ENCODE peak calls at places on chromosomes 13 and 19, in seven cellular contexts. F, E, M, C, Y, N and H are unnamed samples.

GRCh38 chr19:11111117-11111770 is 22.0 kb downstream of the LDLR start:
- DNase-seq in E (no peak), Y (no peak), N (no peak), C (no peak), M (no peak), F (no peak), H (no peak)

GRCh38 chr13:33281951-33282595 is 3.5 kb downstream of the STARD13 start:
- DNase-seq in C (peak), Y (no peak), M (no peak), F (no peak), N (no peak), E (no peak), H (no peak)

GRCh38 chr13:106383791-106384190 is 151.7 kb downstream of the EFNB2 start:
- DNase-seq in Y (no peak), E (no peak), F (no peak), N (no peak), M (no peak), C (no peak), H (no peak)

GRCh38 chr13:99417151-99417820 is 84.0 kb upstream of the TM9SF2 start:
- DNase-seq in Y (peak), N (no peak), C (no peak), E (peak), M (no peak), F (no peak), H (peak)

GRCh38 chr13:37476874-37477273 is 121.7 kb downstream of the POSTN start:
- DNase-seq in F (no peak), Y (no peak), M (no peak), N (no peak), C (peak), E (no peak), H (no peak)

GRCh38 chr19:48858984-48859710 is 9.3 kb downstream of the PLEKHA4 start:
- DNase-seq in E (peak), F (peak), C (no peak), Y (no peak), M (no peak), N (peak), H (peak)

GRCh38 chr13:76210262-76210661 is 574.1 kb downstream of the LMO7 start:
- DNase-seq in N (no peak), Y (no peak), M (no peak), C (peak), E (no peak), F (no peak), H (no peak)

GRCh38 chr19:7515471-7516226 is at the start of gene ZNF358:
- DNase-seq in E (peak), C (peak), N (peak), Y (peak), M (peak), F (no peak), H (peak)

GRCh38 chr13:50323440-50324070 is 308.3 kb downstream of the KCNRG start:
- DNase-seq in E (no peak), F (no peak), Y (no peak), C (peak), N (no peak), M (no peak), H (no peak)

GRCh38 chr19:38082256-38083118 is 141.5 kb downstream of the DPF1 start:
- DNase-seq in N (peak), F (no peak), C (no peak), E (no peak), Y (no peak), M (no peak), H (no peak)

GRCh38 chr13:113660066-113660465 is 2.1 kb upstream of the ATP4B start:
- DNase-seq in N (peak), M (no peak), F (no peak), Y (peak), E (no peak), C (no peak), H (no peak)

GRCh38 chr19:30076101-30076551 is 134.1 kb downstream of the URI1 start:
- DNase-seq in M (no peak), Y (no peak), F (no peak), N (peak), E (peak), C (no peak), H (no peak)

GRCh38 chr19:42548545-42548944 is 20.3 kb upstream of the CEACAM1 start:
- DNase-seq in N (no peak), F (no peak), Y (no peak), M (no peak), E (no peak), C (no peak), H (no peak)

GRCh38 chr13:29507356-29507755 is 88.1 kb downstream of the SLC7A1 start:
- DNase-seq in Y (no peak), C (no peak), E (no peak), F (peak), M (no peak), N (no peak), H (no peak)

GRCh38 chr19:12913011-12913561 is 6.0 kb downstream of the SYCE2 start:
- DNase-seq in F (no peak), E (peak), M (no peak), Y (peak), C (peak), N (peak), H (peak)

GRCh38 chr19:49637865-49638350 is 2.0 kb downstream of the RRAS start:
- DNase-seq in Y (peak), E (peak), C (peak), N (peak), F (no peak), M (peak), H (peak)

GRCh38 chr19:33804021-33804799 is 7.5 kb downstream of the KCTD15 start:
- DNase-seq in M (peak), E (no peak), N (peak), Y (peak), F (no peak), C (peak), H (peak)

GRCh38 chr13:72808917-72809500 is 27.1 kb downstream of the PIBF1 start:
- DNase-seq in F (no peak), N (no peak), C (peak), M (no peak), Y (no peak), E (peak), H (no peak)

GRCh38 chr19:50401505-50402450 is 17.0 kb upstream of the SPIB start:
- DNase-seq in E (peak), C (no peak), F (no peak), M (no peak), N (no peak), Y (no peak), H (no peak)

GRCh38 chr13:41859555-41859954 is 101.4 kb downstream of the VWA8 start:
- DNase-seq in F (no peak), Y (no peak), E (no peak), N (no peak), C (no peak), M (no peak), H (no peak)

GRCh38 chr13:55155046-55155445 is 1985.7 kb upstream of the PRR20A start:
- DNase-seq in N (no peak), E (no peak), F (no peak), Y (no peak), C (no peak), M (no peak), H (no peak)

GRCh38 chr19:14147797-14148605 is 11.6 kb upstream of the ASF1B start:
- DNase-seq in M (peak), C (peak), F (peak), E (peak), Y (peak), N (peak), H (peak)

GRCh38 chr13:33057019-33057785 is 41.0 kb downstream of the KL start:
- DNase-seq in N (no peak), E (peak), Y (no peak), M (peak), C (no peak), F (no peak), H (no peak)

GRCh38 chr19:41821003-41821735 is 23.3 kb downstream of the LYPD4 start:
- DNase-seq in M (peak), F (peak), C (peak), E (peak), Y (peak), N (no peak), H (peak)

GRCh38 chr13:21385710-21386109 is 73.4 kb downstream of the ZDHHC20 start:
- DNase-seq in Y (no peak), M (no peak), F (no peak), N (no peak), C (no peak), E (no peak), H (no peak)

GRCh38 chr13:21901772-21902708 is 231.2 kb downstream of the FGF9 start:
- DNase-seq in Y (no peak), N (no peak), C (peak), M (no peak), F (no peak), E (no peak), H (no peak)

GRCh38 chr19:19540707-19541515 is 2.8 kb downstream of the CILP2 start:
- DNase-seq in C (peak), N (peak), Y (peak), M (no peak), F (peak), E (peak), H (peak)

GRCh38 chr13:101751488-101751887 is 299.0 kb downstream of the ITGBL1 start:
- DNase-seq in C (peak), M (no peak), N (no peak), E (peak), Y (no peak), F (no peak), H (no peak)

GRCh38 chr13:110092869-110093268 is 214.1 kb downstream of the COL4A1 start:
- DNase-seq in E (no peak), F (no peak), M (no peak), N (no peak), Y (no peak), C (no peak), H (no peak)

GRCh38 chr19:33601583-33601982 is 20.2 kb upstream of the CHST8 start:
- DNase-seq in E (no peak), F (no peak), N (no peak), C (no peak), Y (peak), M (no peak), H (no peak)

GRCh38 chr13:37811441-37811840 is 58.1 kb downstream of the TRPC4 start:
- DNase-seq in C (no peak), E (no peak), M (no peak), F (no peak), Y (no peak), N (no peak), H (no peak)

GRCh38 chr13:46553886-46554855 is 1.2 kb downstream of the LRCH1 start:
- DNase-seq in N (peak), E (peak), F (peak), C (peak), M (peak), Y (peak), H (peak)

DNA sequence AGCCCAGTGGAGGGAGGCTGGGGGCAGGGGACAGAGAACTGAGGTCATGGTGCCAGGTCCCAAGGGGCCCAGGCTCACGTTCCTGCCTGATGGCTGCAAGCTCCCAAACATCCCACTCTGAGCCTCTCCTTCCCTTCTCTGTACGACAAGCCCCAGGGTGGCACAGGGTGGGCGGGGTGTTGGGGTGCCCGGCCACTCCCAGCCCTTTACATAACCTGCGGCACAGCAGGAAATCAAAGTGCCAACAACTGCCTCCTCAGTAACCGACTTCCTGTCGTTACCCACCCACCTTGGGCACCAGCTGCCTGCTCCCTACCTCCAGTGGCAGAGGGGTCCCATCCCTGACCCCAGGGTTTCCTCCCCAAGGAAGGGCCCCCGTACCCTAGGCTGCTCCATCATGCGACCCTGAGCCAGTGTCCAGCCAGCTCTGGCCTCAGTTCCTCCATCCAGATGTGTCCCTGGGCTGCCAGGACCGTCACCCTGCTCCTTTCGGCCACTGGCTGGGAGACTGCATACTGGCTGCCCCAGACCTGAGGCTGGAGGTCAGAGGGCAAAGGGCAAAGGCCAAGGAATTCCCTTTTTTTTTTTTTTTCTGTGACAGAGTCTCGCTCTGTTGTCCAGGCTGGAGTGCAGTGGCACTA is 27.7 kb upstream of the NFIC start:
- DNase-seq in F (peak), Y (peak), E (no peak), C (no peak), N (peak), M (no peak), H (peak)
- H3K27ac ChIP-seq in F (peak), Y (peak), E (no peak), C (no peak), N (peak), M (peak), H (peak)

DNA sequence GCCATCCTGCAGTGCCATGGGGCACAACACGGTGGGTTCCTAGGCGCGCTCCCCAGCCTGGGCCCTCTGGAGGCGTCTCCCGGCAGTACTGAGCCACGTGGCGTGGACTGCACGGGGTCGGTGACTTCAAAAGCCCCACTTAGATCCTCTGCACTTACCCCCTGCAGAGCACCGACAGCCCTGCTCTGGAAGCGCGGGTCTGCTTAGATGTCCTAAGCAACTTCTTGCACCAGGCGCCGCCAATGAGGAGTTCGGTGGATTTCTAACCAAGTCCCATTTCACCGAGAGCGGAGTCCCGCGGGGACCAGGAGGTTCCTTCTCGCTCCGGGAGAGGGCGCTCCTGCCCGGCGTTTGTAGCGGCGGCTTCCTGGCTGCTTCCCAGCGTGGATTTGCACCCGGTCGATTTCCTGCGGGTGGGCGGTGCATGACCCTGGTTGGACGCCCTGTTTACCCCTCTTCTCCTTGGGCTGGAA is 25.2 kb upstream of the ZNF845 start:
- DNase-seq in E (peak), Y (no peak), M (no peak), N (no peak), F (no peak), C (peak), H (no peak)
- TF ChIP-seq CTCF in E (peak), Y (no peak), M (no peak), N (peak), F (no peak), C (peak), H (no peak)

DNA sequence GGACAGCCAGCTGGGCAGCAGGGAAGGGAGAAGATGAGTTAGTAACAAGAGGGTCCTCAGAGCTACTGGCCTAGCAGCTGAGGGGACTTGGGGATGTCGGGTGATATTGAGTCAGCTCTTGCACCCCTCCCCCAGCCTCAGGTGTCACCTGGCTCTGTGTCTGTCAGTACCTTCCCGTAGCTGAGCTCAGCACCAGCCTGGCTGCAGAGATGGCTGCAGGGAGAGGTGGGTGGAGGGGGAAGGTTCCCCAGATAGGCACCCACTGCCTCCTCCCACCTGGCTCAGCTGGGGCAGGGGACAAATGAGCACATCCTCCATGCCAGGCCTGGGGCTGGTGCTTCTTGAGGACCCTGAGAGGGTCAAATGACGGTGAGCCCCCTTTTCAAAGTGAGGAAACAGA is 6.8 kb upstream of the KPTN start:
- DNase-seq in F (no peak), Y (no peak), C (no peak), E (no peak), M (no peak), N (no peak), H (peak)
- H3K27ac ChIP-seq in F (no peak), Y (no peak), C (no peak), E (peak), M (no peak), N (no peak), H (no peak)

GRCh38 chr13:39418424-39418823 is 184.6 kb downstream of the LHFPL6 start:
- DNase-seq in Y (no peak), F (no peak), E (no peak), C (no peak), M (no peak), N (no peak), H (no peak)

GRCh38 chr13:39419068-39419467 is 183.9 kb downstream of the LHFPL6 start:
- DNase-seq in M (no peak), F (no peak), Y (no peak), C (no peak), N (no peak), E (no peak), H (no peak)

GRCh38 chr13:39417643-39418042 is 185.3 kb downstream of the LHFPL6 start:
- DNase-seq in E (peak), Y (no peak), M (no peak), F (no peak), N (no peak), C (peak), H (no peak)

GRCh38 chr13:39415403-39415802 is 187.6 kb downstream of the LHFPL6 start:
- DNase-seq in N (no peak), M (no peak), C (peak), Y (no peak), F (no peak), E (peak), H (no peak)

GRCh38 chr13:39417131-39417530 is 185.9 kb downstream of the LHFPL6 start:
- DNase-seq in M (no peak), C (no peak), F (no peak), Y (no peak), E (peak), N (no peak), H (no peak)
- TF ChIP-seq CTCF in M (no peak), C (peak), F (no peak), Y (no peak), E (peak), N (no peak), H (no peak)

GRCh38 chr19:51702754-51703654 is 9.9 kb downstream of the SPACA6 start:
- DNase-seq in N (peak), Y (peak), E (peak), C (no peak), F (no peak), M (no peak), H (peak)

GRCh38 chr19:51704601-51705000 is 11.5 kb downstream of the SPACA6 start:
- DNase-seq in C (no peak), M (no peak), N (no peak), Y (no peak), E (no peak), F (no peak), H (no peak)

GRCh38 chr19:51703655-51704515 is 10.8 kb downstream of the SPACA6 start:
- DNase-seq in M (peak), Y (peak), C (peak), N (peak), E (peak), F (peak), H (peak)

GRCh38 chr19:51701468-51702100 is 8.5 kb downstream of the SPACA6 start:
- DNase-seq in N (no peak), Y (no peak), F (no peak), E (no peak), M (no peak), C (no peak), H (no peak)

GRCh38 chr19:51702103-51702753 is 9.1 kb downstream of the SPACA6 start:
- DNase-seq in M (peak), F (peak), N (peak), E (peak), Y (peak), C (peak), H (peak)
- H3K27ac ChIP-seq in M (peak), F (peak), N (peak), E (peak), Y (peak), C (no peak), H (peak)

GRCh38 chr19:54189020-54189667 is at the start of gene MBOAT7:
- DNase-seq in Y (no peak), C (no peak), F (no peak), M (no peak), N (no peak), E (no peak), H (no peak)
- TF ChIP-seq CTCF in Y (no peak), C (no peak), F (peak), M (peak), N (peak), E (peak), H (peak)

DNA sequence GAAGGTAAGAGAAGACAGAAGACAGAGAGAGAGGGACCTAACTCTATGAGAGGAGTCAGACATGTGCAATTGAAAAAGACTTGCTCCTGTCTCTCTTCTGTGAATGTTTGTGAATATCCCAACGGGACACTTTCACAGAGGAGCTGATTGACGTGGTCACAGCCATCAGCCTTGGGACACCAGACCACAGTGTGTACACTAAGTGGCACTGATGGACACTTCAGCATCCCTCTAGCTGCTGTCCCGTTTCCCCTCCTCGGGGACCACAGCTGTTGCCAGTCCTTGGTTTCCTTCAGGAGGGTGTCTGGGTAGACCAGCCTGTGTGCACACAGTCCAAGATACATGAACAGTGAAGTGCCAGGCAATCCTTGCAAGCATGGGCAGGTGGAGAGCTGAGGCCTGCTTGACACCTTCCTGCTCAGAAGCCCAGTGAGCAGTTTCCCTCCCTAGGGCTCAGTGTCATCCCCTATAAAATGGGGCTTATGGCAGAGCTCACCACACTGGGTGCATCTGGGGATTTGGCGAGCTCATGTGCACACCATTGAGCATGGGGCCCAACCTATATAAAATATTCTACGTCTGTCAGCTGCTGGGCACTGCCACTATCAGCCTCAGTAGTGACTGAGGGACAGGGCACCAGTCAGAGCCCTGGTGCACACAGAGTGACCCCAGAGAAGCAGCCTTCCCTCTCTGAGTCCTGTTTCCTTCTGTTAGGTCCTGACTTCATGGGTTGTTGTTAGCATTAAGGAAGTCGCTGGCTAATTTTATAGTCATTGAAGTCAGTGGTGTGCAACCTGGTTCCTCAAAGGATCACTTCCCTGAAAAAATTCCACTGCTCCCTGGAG is 4.3 kb upstream of the USF2 start:
- DNase-seq in N (peak), C (no peak), Y (peak), E (no peak), F (peak), M (no peak), H (no peak)
- H3K27ac ChIP-seq in N (no peak), C (no peak), Y (peak), E (no peak), F (no peak), M (no peak), H (no peak)